ENCODE peak calls at places on chromosomes 7 and 10, in ten cellular contexts. One of them, this sample, is unnamed.

GRCh38 chr7:93115796-93116195 is 2.0 kb downstream of the SAMD9 start:
- DNase-seq in pons: no peak
- DNase-seq in RKO: peak; percentile 87
- DNase-seq in NCI-H1092: no peak
- DNase-seq in spleen: no peak
- DNase-seq in amygdala: no peak
- DNase-seq in bronchial epithelial cell: peak; percentile 95
- DNase-seq in activated CD4-positive, alpha-beta T cell treated with anti-CD3 and anti-CD28 coated beads for 36 hours: peak; percentile 12
- DNase-seq in CD8-positive, alpha-beta memory T cell: no peak
- DNase-seq in NAMALWA: no peak
- DNase-seq in this sample: no peak

GRCh38 chr10:36606234-36606839 is 519.1 kb upstream of the ANKRD30A start:
- DNase-seq in pons: no peak
- DNase-seq in RKO: no peak
- DNase-seq in NCI-H1092: no peak
- DNase-seq in spleen: no peak
- DNase-seq in amygdala: no peak
- DNase-seq in bronchial epithelial cell: peak; percentile 74
- DNase-seq in activated CD4-positive, alpha-beta T cell treated with anti-CD3 and anti-CD28 coated beads for 36 hours: no peak
- DNase-seq in CD8-positive, alpha-beta memory T cell: no peak
- DNase-seq in NAMALWA: no peak
- DNase-seq in this sample: no peak

GRCh38 chr7:55325371-55325792 is 39.8 kb upstream of the LANCL2 start:
- DNase-seq in pons: peak; percentile 2
- DNase-seq in RKO: peak; percentile 47
- DNase-seq in NCI-H1092: no peak
- DNase-seq in spleen: no peak
- DNase-seq in amygdala: no peak
- DNase-seq in bronchial epithelial cell: peak; percentile 3
- DNase-seq in activated CD4-positive, alpha-beta T cell treated with anti-CD3 and anti-CD28 coated beads for 36 hours: no peak
- DNase-seq in CD8-positive, alpha-beta memory T cell: no peak
- DNase-seq in NAMALWA: no peak
- DNase-seq in this sample: peak; percentile 75

GRCh38 chr10:58438340-58438739 is 53.1 kb downstream of the TFAM start:
- DNase-seq in pons: no peak
- DNase-seq in RKO: no peak
- DNase-seq in NCI-H1092: no peak
- DNase-seq in spleen: no peak
- DNase-seq in amygdala: no peak
- DNase-seq in bronchial epithelial cell: peak; percentile 70
- DNase-seq in activated CD4-positive, alpha-beta T cell treated with anti-CD3 and anti-CD28 coated beads for 36 hours: no peak
- DNase-seq in CD8-positive, alpha-beta memory T cell: no peak
- DNase-seq in NAMALWA: no peak
- DNase-seq in this sample: peak; percentile 74

GRCh38 chr7:66415659-66416265 is 210.6 kb downstream of the TPST1 start:
- DNase-seq in pons: no peak
- DNase-seq in RKO: no peak
- DNase-seq in NCI-H1092: no peak
- DNase-seq in spleen: no peak
- DNase-seq in amygdala: no peak
- DNase-seq in bronchial epithelial cell: no peak
- DNase-seq in activated CD4-positive, alpha-beta T cell treated with anti-CD3 and anti-CD28 coated beads for 36 hours: no peak
- DNase-seq in CD8-positive, alpha-beta memory T cell: no peak
- DNase-seq in NAMALWA: no peak
- DNase-seq in this sample: no peak

GRCh38 chr7:130491841-130492518 is at the start of gene MEST:
- DNase-seq in pons: no peak
- DNase-seq in RKO: no peak
- DNase-seq in NCI-H1092: no peak
- DNase-seq in spleen: peak; percentile 78
- DNase-seq in amygdala: no peak
- DNase-seq in bronchial epithelial cell: no peak
- DNase-seq in activated CD4-positive, alpha-beta T cell treated with anti-CD3 and anti-CD28 coated beads for 36 hours: peak; percentile 21
- DNase-seq in CD8-positive, alpha-beta memory T cell: no peak
- DNase-seq in NAMALWA: no peak
- DNase-seq in this sample: no peak

GRCh38 chr7:48150086-48150485 is 21.2 kb upstream of the ABCA13 start:
- DNase-seq in pons: no peak
- DNase-seq in RKO: no peak
- DNase-seq in NCI-H1092: no peak
- DNase-seq in spleen: no peak
- DNase-seq in amygdala: no peak
- DNase-seq in bronchial epithelial cell: no peak
- DNase-seq in activated CD4-positive, alpha-beta T cell treated with anti-CD3 and anti-CD28 coated beads for 36 hours: no peak
- DNase-seq in CD8-positive, alpha-beta memory T cell: no peak
- DNase-seq in NAMALWA: no peak
- DNase-seq in this sample: no peak

GRCh38 chr7:128322040-128322643 is 21.6 kb downstream of the RBM28 start:
- DNase-seq in pons: peak; percentile 62
- DNase-seq in RKO: peak; percentile 77
- DNase-seq in NCI-H1092: peak; percentile 5
- DNase-seq in spleen: no peak
- DNase-seq in amygdala: no peak
- DNase-seq in bronchial epithelial cell: peak; percentile 62
- DNase-seq in activated CD4-positive, alpha-beta T cell treated with anti-CD3 and anti-CD28 coated beads for 36 hours: peak; percentile 15
- DNase-seq in CD8-positive, alpha-beta memory T cell: no peak
- DNase-seq in NAMALWA: peak; percentile 64
- DNase-seq in this sample: peak; percentile 54

GRCh38 chr10:35191523-35191922 is 64.9 kb downstream of the CREM start:
- DNase-seq in pons: peak; percentile 64
- DNase-seq in RKO: no peak
- DNase-seq in NCI-H1092: no peak
- DNase-seq in spleen: no peak
- DNase-seq in amygdala: no peak
- DNase-seq in bronchial epithelial cell: no peak
- DNase-seq in activated CD4-positive, alpha-beta T cell treated with anti-CD3 and anti-CD28 coated beads for 36 hours: no peak
- DNase-seq in CD8-positive, alpha-beta memory T cell: no peak
- DNase-seq in NAMALWA: no peak
- DNase-seq in this sample: no peak

GRCh38 chr7:35355911-35356310 is 102.0 kb upstream of the TBX20 start:
- DNase-seq in pons: no peak
- DNase-seq in RKO: no peak
- DNase-seq in NCI-H1092: no peak
- DNase-seq in spleen: no peak
- DNase-seq in amygdala: no peak
- DNase-seq in bronchial epithelial cell: no peak
- DNase-seq in activated CD4-positive, alpha-beta T cell treated with anti-CD3 and anti-CD28 coated beads for 36 hours: no peak
- DNase-seq in CD8-positive, alpha-beta memory T cell: no peak
- DNase-seq in NAMALWA: no peak
- DNase-seq in this sample: no peak